ENCODE peak calls at places on chromosomes 16 and 17, in ten cellular contexts. J is heart left ventricle; V is gastrocnemius medialis; B is adrenal gland; E is effector memory CD4-positive, alpha-beta T cell; F is SJSA1; Z is neuronal stem cell; X is SK-N-SH; H is mesendoderm; G is CD8-positive, alpha-beta T cell. L is an unnamed sample. For H3K36me3, the result is how much of the 10 kb centered on the place peaks cover.

GRCh38 chr16:14172200-14172805 is 101.2 kb downstream of the MRTFB start:
- DNase-seq in Z (no peak), V (no peak), H (no peak), J (no peak), G (no peak), B (no peak), X (no peak), E (no peak), F (peak), L (no peak)

GRCh38 chr16:58652741-58653140 is 23.1 kb upstream of the CNOT1 start:
- DNase-seq in Z (peak), X (peak), G (no peak), H (peak), F (no peak), B (peak), V (no peak), E (no peak), J (no peak), L (no peak)

GRCh38 chr17:31687505-31688126 is 171.4 kb downstream of the COPRS start:
- DNase-seq in F (no peak), V (no peak), B (no peak), H (peak), G (no peak), Z (no peak), E (no peak), X (no peak), J (no peak), L (no peak)

GRCh38 chr16:68200120-68200783 is 35.7 kb downstream of the ESRP2 start:
- DNase-seq in Z (no peak), B (no peak), X (no peak), H (peak), J (no peak), F (peak), E (no peak), G (no peak), V (no peak), L (no peak)

GRCh38 chr16:73427177-73427576 is 379.2 kb upstream of the ZFHX3 start:
- DNase-seq in J (no peak), Z (no peak), V (no peak), E (no peak), F (no peak), G (no peak), X (no peak), B (no peak), H (no peak), L (no peak)

GRCh38 chr17:48575673-48576478 is 2.3 kb downstream of the HOXB4 start:
- DNase-seq in X (no peak), E (no peak), J (no peak), V (no peak), G (no peak), B (no peak), Z (no peak), F (no peak), H (no peak), L (no peak)

GRCh38 chr16:24279982-24280381 is 23.8 kb downstream of the CACNG3 start:
- DNase-seq in F (no peak), H (no peak), J (no peak), Z (no peak), X (no peak), V (no peak), G (no peak), B (no peak), E (no peak), L (no peak)

GRCh38 chr17:50560185-50560824 is at the start of gene CACNA1G:
- DNase-seq in V (peak), B (peak), E (peak), J (peak), G (peak), X (peak), H (peak), F (peak), Z (peak), L (peak)

GRCh38 chr16:16071631-16072244 is 122.3 kb downstream of the ABCC1 start:
- DNase-seq in E (no peak), V (peak), F (no peak), Z (no peak), X (no peak), H (peak), B (peak), G (no peak), J (peak), L (no peak)

GRCh38 chr17:43548689-43549379 is 2.7 kb upstream of the ETV4 start:
- DNase-seq in F (no peak), Z (no peak), B (no peak), V (no peak), X (no peak), E (no peak), G (no peak), J (no peak), H (no peak), L (no peak)

GRCh38 chr16:64065523-64065922 is 1056.3 kb downstream of the CDH11 start:
- DNase-seq in J (no peak), V (no peak), X (no peak), B (no peak), Z (no peak), F (no peak), G (no peak), H (no peak), E (no peak), L (no peak)

GRCh38 chr17:14790518-14790917 is 474.6 kb downstream of the PMP22 start:
- DNase-seq in G (no peak), E (no peak), V (no peak), Z (no peak), B (no peak), F (no peak), X (no peak), H (no peak), J (peak), L (no peak)

GRCh38 chr16:48064971-48065370 is 90.8 kb downstream of the ABCC12 start:
- DNase-seq in Z (no peak), B (no peak), J (no peak), G (no peak), F (no peak), H (no peak), V (no peak), E (no peak), X (no peak), L (no peak)

GRCh38 chr16:71459510-71459909 is 2.5 kb downstream of the ZNF23 start:
- DNase-seq in E (no peak), F (no peak), X (no peak), Z (no peak), V (no peak), B (no peak), J (no peak), G (no peak), H (no peak), L (no peak)

GRCh38 chr16:17836868-17837602 is 366.3 kb upstream of the XYLT1 start:
- DNase-seq in G (no peak), B (no peak), J (no peak), H (peak), E (no peak), V (no peak), X (no peak), F (peak), Z (peak), L (no peak)

GRCh38 chr17:75535119-75535537 is 9.6 kb downstream of the LLGL2 start:
- DNase-seq in G (peak), V (no peak), H (no peak), Z (no peak), E (peak), X (no peak), J (no peak), F (no peak), B (no peak), L (peak)

GRCh38 chr16:52677487-52677886 is 130.5 kb upstream of the TOX3 start:
- DNase-seq in F (no peak), J (no peak), H (no peak), X (no peak), V (no peak), B (no peak), E (no peak), G (no peak), Z (no peak), L (no peak)

GRCh38 chr17:40314557-40314953 is 5.6 kb downstream of the RARA start:
- DNase-seq in X (peak), G (peak), B (peak), F (peak), H (no peak), E (peak), Z (no peak), J (peak), V (peak), L (peak)

GRCh38 chr17:57968456-57968855 is 13.2 kb upstream of the CUEDC1 start:
- DNase-seq in Z (no peak), V (no peak), F (no peak), G (no peak), H (no peak), J (no peak), B (peak), X (no peak), E (no peak), L (no peak)

GRCh38 chr17:28074010-28074409 is 31.5 kb downstream of the NLK start:
- DNase-seq in V (no peak), G (no peak), J (no peak), Z (no peak), X (no peak), F (no peak), H (no peak), E (no peak), B (no peak), L (no peak)

GRCh38 chr17:6596076-6596475 is 39.7 kb upstream of the PITPNM3 start:
- DNase-seq in V (no peak), Z (no peak), J (no peak), X (no peak), G (no peak), B (peak), H (no peak), F (no peak), E (no peak), L (no peak)
- H3K36me3 ChIP-seq in V (under half), Z (half or more), J (half or more), X (half or more), G (under half), B (under half), H (under half), F (half or more), E (half or more), L (half or more)

GRCh38 chr16:2766430-2767139 is 10.5 kb downstream of the ELOB start:
- DNase-seq in G (no peak), F (no peak), X (no peak), B (no peak), E (no peak), V (no peak), H (no peak), J (no peak), Z (no peak), L (no peak)
- H3K36me3 ChIP-seq in G (half or more), F (half or more), X (half or more), B (under half), E (half or more), V (under half), H (half or more), J (half or more), Z (half or more), L (half or more)

DNA sequence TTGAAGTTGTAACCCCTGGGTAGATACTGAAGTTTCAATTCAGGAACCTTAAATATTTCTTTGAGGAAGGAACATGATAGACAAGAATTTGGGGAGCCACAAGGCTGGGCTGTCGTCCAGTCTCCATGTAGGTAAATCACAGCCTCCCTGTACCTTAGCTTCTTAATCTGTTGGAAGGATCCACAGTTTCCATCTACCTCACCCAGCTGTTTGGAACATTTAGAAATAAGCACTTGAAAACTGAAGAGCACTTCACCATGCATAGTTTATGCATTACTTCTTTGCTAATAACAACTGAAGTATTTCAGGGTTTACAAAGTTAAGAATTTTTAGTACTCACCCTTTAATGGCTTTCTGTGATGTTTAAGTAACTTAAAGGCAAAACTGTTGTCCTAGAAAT is 17.2 kb downstream of the TXNDC11 start:
- DNase-seq in Z (no peak), V (no peak), B (no peak), E (no peak), F (no peak), G (no peak), X (no peak), H (no peak), J (no peak), L (no peak)
- H3K36me3 ChIP-seq in Z (half or more), V (under half), B (under half), E (under half), F (half or more), G (under half), X (under half), H (under half), J (half or more), L (half or more)

DNA sequence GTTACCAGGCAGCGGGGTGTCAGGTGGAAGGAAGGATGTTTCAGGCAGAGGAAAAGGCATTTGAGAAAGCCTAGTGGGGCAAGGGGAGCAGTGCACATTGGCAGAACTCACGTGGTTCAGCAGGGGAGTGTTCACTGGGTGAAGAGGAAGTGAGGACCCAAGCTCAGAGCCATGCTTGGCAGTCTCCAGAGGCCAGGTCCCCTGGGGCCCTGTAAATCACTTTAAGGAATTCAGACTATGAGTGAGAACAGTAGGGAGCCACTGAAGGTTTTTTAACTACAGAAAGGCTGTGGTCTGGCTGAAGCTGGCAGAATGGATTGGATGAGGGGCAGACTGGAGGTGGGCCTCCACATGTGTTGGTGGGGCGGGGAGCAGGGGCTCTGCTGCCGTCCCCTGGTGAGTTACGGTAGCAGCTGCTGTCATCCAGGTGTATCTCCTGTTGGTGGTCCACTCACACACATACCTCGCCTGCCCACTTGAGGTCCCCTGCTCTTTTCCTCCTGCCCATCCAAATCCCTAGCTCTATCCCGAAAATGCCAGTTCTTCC is 5.1 kb downstream of the CLEC16A start:
- DNase-seq in E (no peak), B (no peak), G (no peak), J (no peak), X (no peak), V (no peak), H (peak), F (no peak), Z (no peak), L (peak)
- H3K36me3 ChIP-seq in E (under half), B (under half), G (under half), J (under half), X (under half), V (under half), H (under half), F (under half), Z (under half), L (under half)

DNA sequence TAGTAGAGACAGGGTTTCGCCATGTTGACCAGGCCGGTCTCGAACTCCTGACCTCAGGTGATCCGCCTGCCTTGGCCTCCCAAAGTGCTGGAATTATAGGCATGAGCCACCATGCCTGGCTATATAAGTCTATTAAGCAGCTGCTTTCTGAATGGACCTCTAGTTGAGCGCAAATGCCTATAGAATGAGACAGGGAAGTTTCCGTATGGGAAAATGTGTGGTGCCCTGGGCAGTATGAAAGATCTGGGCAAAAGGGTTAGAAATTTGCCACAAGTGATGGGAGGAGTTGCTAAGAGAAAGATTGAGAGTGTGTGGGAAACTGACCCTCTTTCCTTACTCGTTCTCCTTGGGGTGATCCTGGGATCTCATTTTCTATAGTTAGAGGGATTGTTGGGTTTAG is 26.3 kb downstream of the SLC6A2 start:
- DNase-seq in B (no peak), J (no peak), F (no peak), E (no peak), V (no peak), Z (no peak), X (no peak), G (no peak), H (no peak), L (no peak)
- H3K36me3 ChIP-seq in B (under half), J (under half), F (under half), E (under half), V (under half), Z (under half), X (under half), G (under half), H (under half), L (under half)

GRCh38 chr17:42199411-42200011 is 5.2 kb upstream of the GHDC start:
- DNase-seq in G (no peak), Z (no peak), B (no peak), V (no peak), J (no peak), F (no peak), E (no peak), H (no peak), X (no peak), L (no peak)
- H3K36me3 ChIP-seq in G (under half), Z (half or more), B (under half), V (under half), J (under half), F (under half), E (under half), H (under half), X (under half), L (under half)

DNA sequence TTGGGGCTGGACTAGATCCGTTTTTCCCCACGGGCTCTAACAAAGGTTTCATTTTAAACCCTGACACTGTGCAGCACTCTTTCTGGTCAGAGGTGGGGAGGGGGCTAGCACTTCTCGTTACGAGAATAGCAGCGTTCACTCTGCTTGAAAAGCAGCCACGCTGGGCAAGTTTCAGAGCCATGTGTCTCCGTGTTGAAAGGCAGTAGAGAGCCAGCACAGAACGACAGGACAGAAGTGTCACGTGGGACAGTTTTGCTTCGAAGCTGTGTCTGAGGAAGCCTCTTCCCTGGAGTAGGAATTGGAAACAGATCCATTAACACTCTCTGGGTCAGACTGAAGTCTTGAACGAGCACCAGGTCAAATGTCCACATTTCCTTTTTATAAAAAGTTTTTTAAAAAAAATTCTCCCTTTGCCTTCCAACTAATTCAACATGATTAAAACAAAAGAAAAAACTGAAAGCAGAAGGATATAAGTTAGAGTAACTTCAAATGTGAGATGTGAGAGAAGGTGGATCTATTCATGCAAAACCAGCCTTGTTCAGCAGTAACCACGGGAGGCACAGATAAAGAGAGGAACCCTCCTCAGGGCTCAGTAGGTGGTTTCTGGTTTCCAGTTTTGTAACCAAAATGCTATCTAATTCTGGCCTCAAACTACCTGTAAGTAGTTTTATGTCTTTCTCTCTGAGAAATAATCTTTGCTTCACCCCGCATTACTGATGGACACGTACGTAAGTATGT is 65.0 kb downstream of the SMG6 start:
- DNase-seq in E (no peak), V (peak), J (peak), F (peak), X (no peak), G (no peak), B (no peak), H (peak), Z (no peak), L (no peak)
- H3K36me3 ChIP-seq in E (half or more), V (under half), J (under half), F (under half), X (under half), G (under half), B (under half), H (under half), Z (half or more), L (under half)

DNA sequence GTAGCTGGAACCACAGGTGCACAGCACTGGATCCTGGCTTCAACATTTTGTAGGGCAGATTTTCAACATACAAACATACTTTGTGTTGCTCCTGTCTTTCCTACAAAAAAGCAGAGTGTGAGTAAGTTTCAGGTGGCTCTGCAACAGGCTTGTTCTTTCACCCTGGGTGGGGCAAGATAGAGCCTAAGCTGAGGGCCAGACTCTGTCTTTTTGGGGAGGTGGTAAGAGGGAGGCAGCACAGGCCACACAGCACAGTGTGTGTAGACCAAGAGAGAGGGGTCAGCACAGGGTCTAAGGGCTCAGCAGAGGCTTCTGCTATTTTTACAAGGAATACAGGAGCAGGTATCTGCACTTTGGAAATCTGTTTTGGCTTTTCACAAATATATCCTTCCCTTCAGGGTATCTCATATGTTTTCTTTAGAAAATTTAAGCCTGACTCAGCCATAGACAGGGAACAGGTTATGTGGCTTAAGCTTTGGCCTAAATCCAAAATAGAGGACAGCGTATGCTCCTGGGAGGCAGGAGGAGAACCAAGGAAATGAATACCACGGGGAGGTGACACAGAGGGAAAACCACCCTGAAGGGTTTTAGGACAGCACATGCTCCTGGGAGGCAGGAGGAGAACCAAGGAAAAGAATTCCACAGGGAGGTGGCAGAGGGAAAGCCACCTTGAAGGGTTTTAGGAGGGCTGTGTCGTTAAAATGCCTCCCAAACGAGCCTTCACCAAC is 21.6 kb downstream of the EMC8 start:
- DNase-seq in G (no peak), X (no peak), F (peak), H (no peak), E (no peak), Z (no peak), B (no peak), J (no peak), V (no peak), L (no peak)
- H3K36me3 ChIP-seq in G (under half), X (under half), F (half or more), H (under half), E (under half), Z (half or more), B (under half), J (half or more), V (under half), L (under half)

GRCh38 chr16:85179344-85180046 is 67.2 kb upstream of the CIBAR2 start:
- DNase-seq in V (no peak), J (no peak), X (no peak), E (no peak), G (no peak), B (no peak), Z (no peak), F (no peak), H (no peak), L (no peak)

GRCh38 chr16:85177448-85177846 is 65.2 kb upstream of the CIBAR2 start:
- DNase-seq in F (no peak), H (no peak), B (no peak), G (no peak), E (no peak), Z (no peak), X (no peak), V (no peak), J (no peak), L (no peak)

GRCh38 chr16:85178596-85178995 is 66.3 kb upstream of the CIBAR2 start:
- DNase-seq in X (no peak), J (no peak), H (no peak), G (no peak), V (no peak), F (no peak), B (no peak), E (no peak), Z (no peak), L (no peak)

GRCh38 chr16:85176541-85177447 is 64.5 kb upstream of the CIBAR2 start:
- DNase-seq in X (peak), G (no peak), V (no peak), Z (no peak), B (no peak), H (no peak), J (no peak), F (no peak), E (no peak), L (no peak)

GRCh38 chr16:85178006-85178591 is 65.8 kb upstream of the CIBAR2 start:
- DNase-seq in X (no peak), J (no peak), V (no peak), G (no peak), E (no peak), Z (no peak), H (no peak), B (no peak), F (no peak), L (no peak)
- H3K36me3 ChIP-seq in X (under half), J (under half), V (under half), G (under half), E (under half), Z (under half), H (under half), B (under half), F (under half), L (under half)

L was measured in Peyer's patch.